ENCODE peak calls at places on chromosomes 2 and 18, in ten cellular contexts. V is SK-MEL-5; Q is mesenchymal stem cell; N is A172; S is HT1080; C is mesendoderm; O is fibroblast of pulmonary artery; Y is activated CD8-positive, alpha-beta T cell treated with anti-CD3 and anti-CD28 coated beads for 36 hours; D is colonic mucosa; F is kidney glomerular epithelial cell. T is an unnamed sample.

GRCh38 chr18:43277164-43277600 is at the start of gene SYT4:
- DNase-seq in Y (peak), F (peak), N (peak), D (no peak), S (peak), C (peak), O (peak), V (peak), Q (peak), T (peak)

GRCh38 chr2:21042958-21043743 is 722 bp downstream of the APOB start:
- DNase-seq in S (peak), Q (peak), O (peak), C (peak), Y (peak), N (peak), F (peak), D (peak), V (peak), T (peak)

GRCh38 chr2:8018956-8019355 is 662.9 kb upstream of the ID2 start:
- DNase-seq in S (no peak), N (no peak), V (no peak), D (no peak), C (no peak), Y (no peak), F (no peak), O (no peak), Q (no peak), T (no peak)

GRCh38 chr2:39913648-39914456 is 134.8 kb upstream of the THUMPD2 start:
- DNase-seq in C (peak), O (peak), D (no peak), S (peak), Y (no peak), Q (peak), N (peak), F (peak), V (peak), T (peak)

GRCh38 chr2:240595381-240596079 is 9.0 kb downstream of the CAPN10 start:
- DNase-seq in C (peak), O (no peak), V (peak), S (no peak), N (no peak), Y (peak), D (peak), Q (peak), F (no peak), T (peak)

GRCh38 chr2:25454824-25455611 is 113.3 kb upstream of the DNMT3A start:
- DNase-seq in O (no peak), N (no peak), C (peak), V (no peak), S (no peak), Y (no peak), D (no peak), F (no peak), Q (no peak), T (no peak)

GRCh38 chr2:127649100-127649611 is 3.2 kb downstream of the GPR17 start:
- DNase-seq in F (no peak), S (no peak), C (no peak), V (no peak), O (no peak), Q (no peak), D (no peak), Y (no peak), N (no peak), T (no peak)

GRCh38 chr2:230758566-230759480 is 46.2 kb downstream of the CAB39 start:
- DNase-seq in V (no peak), F (peak), Q (peak), C (no peak), N (peak), D (no peak), Y (no peak), O (peak), S (peak), T (no peak)

GRCh38 chr18:11541179-11541578 is 68.2 kb upstream of the SLC35G4 start:
- DNase-seq in Q (no peak), S (no peak), F (no peak), C (peak), N (no peak), V (no peak), D (no peak), Y (no peak), O (peak), T (no peak)

GRCh38 chr2:241314181-241314932 is 1.1 kb downstream of the HDLBP start:
- DNase-seq in C (peak), D (no peak), N (peak), S (no peak), Q (peak), F (peak), Y (no peak), O (peak), V (peak), T (no peak)

GRCh38 chr2:45010706-45011036 is 1.4 kb upstream of the SIX2 start:
- DNase-seq in N (no peak), F (no peak), O (peak), Q (no peak), V (no peak), Y (no peak), C (no peak), D (no peak), S (no peak), T (no peak)

GRCh38 chr2:25438793-25439192 is 97.1 kb upstream of the DNMT3A start:
- DNase-seq in D (no peak), V (no peak), C (no peak), O (no peak), Y (no peak), Q (no peak), N (no peak), S (no peak), F (no peak), T (no peak)

GRCh38 chr2:105893011-105893995 is 148.6 kb downstream of the NCK2 start:
- DNase-seq in C (no peak), N (no peak), F (no peak), S (no peak), V (no peak), O (no peak), Q (no peak), D (no peak), Y (no peak), T (no peak)

GRCh38 chr18:45068563-45069191 is 388.0 kb downstream of the SETBP1 start:
- DNase-seq in O (no peak), S (no peak), N (no peak), Y (no peak), V (no peak), D (no peak), F (no peak), Q (no peak), C (no peak), T (no peak)

GRCh38 chr2:36698978-36699377 is 2.5 kb downstream of the VIT start:
- DNase-seq in Q (no peak), D (no peak), N (no peak), F (no peak), Y (no peak), C (no peak), S (no peak), O (peak), V (peak), T (no peak)

GRCh38 chr2:55056024-55056521 is 5.8 kb upstream of the RTN4 start:
- DNase-seq in Y (no peak), F (no peak), V (peak), Q (peak), S (no peak), C (peak), O (peak), N (peak), D (no peak), T (peak)

GRCh38 chr2:44170337-44170736 is 1.7 kb downstream of the PPM1B start:
- DNase-seq in N (peak), O (peak), S (no peak), C (no peak), F (peak), Q (peak), Y (no peak), D (no peak), V (peak), T (no peak)

GRCh38 chr2:53210538-53210937 is 557.1 kb upstream of the CHAC2 start:
- DNase-seq in F (no peak), C (peak), O (no peak), S (peak), V (peak), D (no peak), N (no peak), Q (no peak), Y (no peak), T (no peak)

GRCh38 chr18:59343916-59344315 is 15.1 kb downstream of the LMAN1 start:
- DNase-seq in V (no peak), D (no peak), Y (no peak), F (no peak), C (no peak), O (no peak), Q (no peak), S (no peak), N (no peak), T (no peak)

T was measured in H7.